ENCODE peak calls at places on chromosomes 13 and 19, in seven cellular contexts. One of them, this sample, is unnamed.

GRCh38 chr19:39377373-39378362 is 13.2 kb downstream of the PAF1 start:
- DNase-seq in left ventricle myocardium inferior: no peak
- DNase-seq in CD8-positive, alpha-beta T cell: no peak
- DNase-seq in endothelial cell of umbilical vein: no peak
- DNase-seq in upper lobe of right lung: peak
- DNase-seq in cardiac fibroblast: no peak
- DNase-seq in dorsolateral prefrontal cortex: no peak
- DNase-seq in this sample: no peak

GRCh38 chr19:38736413-38737280 is 7.6 kb downstream of the CAPN12 start:
- DNase-seq in left ventricle myocardium inferior: no peak
- DNase-seq in CD8-positive, alpha-beta T cell: peak
- DNase-seq in endothelial cell of umbilical vein: no peak
- DNase-seq in upper lobe of right lung: peak
- DNase-seq in cardiac fibroblast: no peak
- DNase-seq in dorsolateral prefrontal cortex: no peak
- DNase-seq in this sample: no peak

GRCh38 chr13:100045355-100045754 is 43.5 kb upstream of the PCCA start:
- DNase-seq in left ventricle myocardium inferior: no peak
- DNase-seq in CD8-positive, alpha-beta T cell: no peak
- DNase-seq in endothelial cell of umbilical vein: no peak
- DNase-seq in upper lobe of right lung: no peak
- DNase-seq in cardiac fibroblast: no peak
- DNase-seq in dorsolateral prefrontal cortex: no peak
- DNase-seq in this sample: no peak

GRCh38 chr13:75368167-75368566 is 113.8 kb downstream of the TBC1D4 start:
- DNase-seq in left ventricle myocardium inferior: no peak
- DNase-seq in CD8-positive, alpha-beta T cell: no peak
- DNase-seq in endothelial cell of umbilical vein: peak
- DNase-seq in upper lobe of right lung: no peak
- DNase-seq in cardiac fibroblast: peak
- DNase-seq in dorsolateral prefrontal cortex: no peak
- DNase-seq in this sample: peak

GRCh38 chr19:4575978-4576933 is 16.8 kb upstream of the SEMA6B start:
- DNase-seq in left ventricle myocardium inferior: peak
- DNase-seq in CD8-positive, alpha-beta T cell: peak
- DNase-seq in endothelial cell of umbilical vein: peak
- DNase-seq in upper lobe of right lung: peak
- DNase-seq in cardiac fibroblast: peak
- DNase-seq in dorsolateral prefrontal cortex: peak
- DNase-seq in this sample: peak

GRCh38 chr19:17479325-17479791 is 9.0 kb downstream of the SLC27A1 start:
- DNase-seq in left ventricle myocardium inferior: no peak
- DNase-seq in CD8-positive, alpha-beta T cell: no peak
- DNase-seq in endothelial cell of umbilical vein: no peak
- DNase-seq in upper lobe of right lung: no peak
- DNase-seq in cardiac fibroblast: peak
- DNase-seq in dorsolateral prefrontal cortex: peak
- DNase-seq in this sample: peak

GRCh38 chr19:13241321-13242104 is 91.3 kb downstream of the IER2 start:
- DNase-seq in left ventricle myocardium inferior: no peak
- DNase-seq in CD8-positive, alpha-beta T cell: peak
- DNase-seq in endothelial cell of umbilical vein: no peak
- DNase-seq in upper lobe of right lung: no peak
- DNase-seq in cardiac fibroblast: no peak
- DNase-seq in dorsolateral prefrontal cortex: no peak
- DNase-seq in this sample: no peak

GRCh38 chr13:43675577-43675976 is 111.2 kb downstream of the ENOX1 start:
- DNase-seq in left ventricle myocardium inferior: no peak
- DNase-seq in CD8-positive, alpha-beta T cell: no peak
- DNase-seq in endothelial cell of umbilical vein: no peak
- DNase-seq in upper lobe of right lung: no peak
- DNase-seq in cardiac fibroblast: no peak
- DNase-seq in dorsolateral prefrontal cortex: no peak
- DNase-seq in this sample: no peak

GRCh38 chr13:50344717-50345116 is 329.5 kb downstream of the KCNRG start:
- DNase-seq in left ventricle myocardium inferior: no peak
- DNase-seq in CD8-positive, alpha-beta T cell: no peak
- DNase-seq in endothelial cell of umbilical vein: no peak
- DNase-seq in upper lobe of right lung: no peak
- DNase-seq in cardiac fibroblast: no peak
- DNase-seq in dorsolateral prefrontal cortex: no peak
- DNase-seq in this sample: no peak

GRCh38 chr13:100809856-100810255 is 135.3 kb upstream of the TMTC4 start:
- DNase-seq in left ventricle myocardium inferior: no peak
- DNase-seq in CD8-positive, alpha-beta T cell: no peak
- DNase-seq in endothelial cell of umbilical vein: no peak
- DNase-seq in upper lobe of right lung: no peak
- DNase-seq in cardiac fibroblast: no peak
- DNase-seq in dorsolateral prefrontal cortex: no peak
- DNase-seq in this sample: no peak

GRCh38 chr19:6602729-6603114 is 11.8 kb upstream of the CD70 start:
- DNase-seq in left ventricle myocardium inferior: no peak
- DNase-seq in CD8-positive, alpha-beta T cell: no peak
- DNase-seq in endothelial cell of umbilical vein: no peak
- DNase-seq in upper lobe of right lung: no peak
- DNase-seq in cardiac fibroblast: no peak
- DNase-seq in dorsolateral prefrontal cortex: no peak
- DNase-seq in this sample: no peak

GRCh38 chr13:75507027-75508001 is 25.3 kb upstream of the TBC1D4 start:
- DNase-seq in left ventricle myocardium inferior: no peak
- DNase-seq in CD8-positive, alpha-beta T cell: no peak
- DNase-seq in endothelial cell of umbilical vein: no peak
- DNase-seq in upper lobe of right lung: no peak
- DNase-seq in cardiac fibroblast: peak
- DNase-seq in dorsolateral prefrontal cortex: no peak
- DNase-seq in this sample: no peak

GRCh38 chr19:1256646-1257474 is 8.5 kb downstream of the MIDN start:
- DNase-seq in left ventricle myocardium inferior: no peak
- DNase-seq in CD8-positive, alpha-beta T cell: no peak
- DNase-seq in endothelial cell of umbilical vein: no peak
- DNase-seq in upper lobe of right lung: no peak
- DNase-seq in cardiac fibroblast: peak
- DNase-seq in dorsolateral prefrontal cortex: no peak
- DNase-seq in this sample: no peak

GRCh38 chr19:7704280-7705060 is 2.5 kb upstream of the FCER2 start:
- DNase-seq in left ventricle myocardium inferior: no peak
- DNase-seq in CD8-positive, alpha-beta T cell: no peak
- DNase-seq in endothelial cell of umbilical vein: no peak
- DNase-seq in upper lobe of right lung: no peak
- DNase-seq in cardiac fibroblast: no peak
- DNase-seq in dorsolateral prefrontal cortex: no peak
- DNase-seq in this sample: no peak

GRCh38 chr13:80923907-80924306 is 583.0 kb upstream of the SPRY2 start:
- DNase-seq in left ventricle myocardium inferior: no peak
- DNase-seq in CD8-positive, alpha-beta T cell: no peak
- DNase-seq in endothelial cell of umbilical vein: peak
- DNase-seq in upper lobe of right lung: no peak
- DNase-seq in cardiac fibroblast: peak
- DNase-seq in dorsolateral prefrontal cortex: no peak
- DNase-seq in this sample: no peak

GRCh38 chr19:57664269-57665127 is 4.2 kb upstream of the ZSCAN4 start:
- DNase-seq in left ventricle myocardium inferior: peak
- DNase-seq in CD8-positive, alpha-beta T cell: peak
- DNase-seq in endothelial cell of umbilical vein: peak
- DNase-seq in upper lobe of right lung: peak
- DNase-seq in cardiac fibroblast: peak
- DNase-seq in dorsolateral prefrontal cortex: peak
- DNase-seq in this sample: peak

GRCh38 chr13:40172149-40172591 is 494.3 kb downstream of the FOXO1 start:
- DNase-seq in left ventricle myocardium inferior: no peak
- DNase-seq in CD8-positive, alpha-beta T cell: no peak
- DNase-seq in endothelial cell of umbilical vein: no peak
- DNase-seq in upper lobe of right lung: peak
- DNase-seq in cardiac fibroblast: no peak
- DNase-seq in dorsolateral prefrontal cortex: no peak
- DNase-seq in this sample: no peak

GRCh38 chr13:52162279-52163101 is 3.1 kb upstream of the NEK3 start:
- DNase-seq in left ventricle myocardium inferior: no peak
- DNase-seq in CD8-positive, alpha-beta T cell: no peak
- DNase-seq in endothelial cell of umbilical vein: peak
- DNase-seq in upper lobe of right lung: no peak
- DNase-seq in cardiac fibroblast: peak
- DNase-seq in dorsolateral prefrontal cortex: no peak
- DNase-seq in this sample: peak

GRCh38 chr13:99911965-99912566 is 59.5 kb downstream of the ZIC5 start:
- DNase-seq in left ventricle myocardium inferior: no peak
- DNase-seq in CD8-positive, alpha-beta T cell: no peak
- DNase-seq in endothelial cell of umbilical vein: no peak
- DNase-seq in upper lobe of right lung: no peak
- DNase-seq in cardiac fibroblast: no peak
- DNase-seq in dorsolateral prefrontal cortex: no peak
- DNase-seq in this sample: no peak

GRCh38 chr13:45225370-45225769 is 24.5 kb upstream of the KCTD4 start:
- DNase-seq in left ventricle myocardium inferior: no peak
- DNase-seq in CD8-positive, alpha-beta T cell: no peak
- DNase-seq in endothelial cell of umbilical vein: no peak
- DNase-seq in upper lobe of right lung: no peak
- DNase-seq in cardiac fibroblast: no peak
- DNase-seq in dorsolateral prefrontal cortex: no peak
- DNase-seq in this sample: no peak

GRCh38 chr13:99218545-99218944 is 17.9 kb downstream of the UBAC2 start:
- DNase-seq in left ventricle myocardium inferior: peak
- DNase-seq in CD8-positive, alpha-beta T cell: no peak
- DNase-seq in endothelial cell of umbilical vein: peak
- DNase-seq in upper lobe of right lung: no peak
- DNase-seq in cardiac fibroblast: no peak
- DNase-seq in dorsolateral prefrontal cortex: no peak
- DNase-seq in this sample: peak

GRCh38 chr19:46428278-46429141 is at the start of gene PNMA8C:
- DNase-seq in left ventricle myocardium inferior: peak
- DNase-seq in CD8-positive, alpha-beta T cell: peak
- DNase-seq in endothelial cell of umbilical vein: peak
- DNase-seq in upper lobe of right lung: peak
- DNase-seq in cardiac fibroblast: peak
- DNase-seq in dorsolateral prefrontal cortex: peak
- DNase-seq in this sample: no peak

GRCh38 chr13:22082030-22082429 is 411.2 kb downstream of the FGF9 start:
- DNase-seq in left ventricle myocardium inferior: no peak
- DNase-seq in CD8-positive, alpha-beta T cell: no peak
- DNase-seq in endothelial cell of umbilical vein: no peak
- DNase-seq in upper lobe of right lung: no peak
- DNase-seq in cardiac fibroblast: no peak
- DNase-seq in dorsolateral prefrontal cortex: no peak
- DNase-seq in this sample: no peak

GRCh38 chr19:46660008-46660517 is 919 bp downstream of the DACT3 start:
- DNase-seq in left ventricle myocardium inferior: peak
- DNase-seq in CD8-positive, alpha-beta T cell: no peak
- DNase-seq in endothelial cell of umbilical vein: no peak
- DNase-seq in upper lobe of right lung: no peak
- DNase-seq in cardiac fibroblast: no peak
- DNase-seq in dorsolateral prefrontal cortex: no peak
- DNase-seq in this sample: peak

GRCh38 chr19:14187586-14187985 is 18.4 kb downstream of the ADGRL1 start:
- DNase-seq in left ventricle myocardium inferior: no peak
- DNase-seq in CD8-positive, alpha-beta T cell: no peak
- DNase-seq in endothelial cell of umbilical vein: no peak
- DNase-seq in upper lobe of right lung: no peak
- DNase-seq in cardiac fibroblast: no peak
- DNase-seq in dorsolateral prefrontal cortex: no peak
- DNase-seq in this sample: no peak

DNA sequence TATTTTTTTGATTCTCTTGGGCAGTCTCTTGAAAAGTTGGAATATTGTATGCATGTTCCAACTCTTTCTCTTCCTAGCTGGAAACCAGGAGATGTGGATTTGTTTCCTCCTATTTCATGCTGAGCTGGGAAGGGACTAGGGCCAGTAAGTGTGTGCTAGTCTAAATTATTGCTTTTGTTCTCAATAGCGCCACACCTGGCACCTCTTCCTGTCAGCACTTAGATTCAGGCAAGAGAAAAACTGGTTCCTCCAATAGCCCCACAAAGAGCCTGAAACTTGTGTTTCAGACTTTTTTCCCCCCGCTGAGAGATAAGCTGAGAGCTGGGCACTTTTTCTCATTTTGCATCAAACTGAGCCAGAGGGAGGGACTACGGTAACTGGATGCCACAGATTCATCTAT is 353.4 kb downstream of the OLFM4 start:
- DNase-seq in left ventricle myocardium inferior: no peak
- DNase-seq in CD8-positive, alpha-beta T cell: no peak
- DNase-seq in endothelial cell of umbilical vein: no peak
- DNase-seq in upper lobe of right lung: no peak
- DNase-seq in cardiac fibroblast: no peak
- DNase-seq in dorsolateral prefrontal cortex: no peak
- DNase-seq in this sample: no peak
- TF ChIP-seq CTCF in left ventricle myocardium inferior: no peak
- TF ChIP-seq CTCF in CD8-positive, alpha-beta T cell: no peak
- TF ChIP-seq CTCF in endothelial cell of umbilical vein: no peak
- TF ChIP-seq CTCF in upper lobe of right lung: no peak
- TF ChIP-seq CTCF in cardiac fibroblast: no peak
- TF ChIP-seq CTCF in dorsolateral prefrontal cortex: no peak
- TF ChIP-seq CTCF in this sample: no peak

DNA sequence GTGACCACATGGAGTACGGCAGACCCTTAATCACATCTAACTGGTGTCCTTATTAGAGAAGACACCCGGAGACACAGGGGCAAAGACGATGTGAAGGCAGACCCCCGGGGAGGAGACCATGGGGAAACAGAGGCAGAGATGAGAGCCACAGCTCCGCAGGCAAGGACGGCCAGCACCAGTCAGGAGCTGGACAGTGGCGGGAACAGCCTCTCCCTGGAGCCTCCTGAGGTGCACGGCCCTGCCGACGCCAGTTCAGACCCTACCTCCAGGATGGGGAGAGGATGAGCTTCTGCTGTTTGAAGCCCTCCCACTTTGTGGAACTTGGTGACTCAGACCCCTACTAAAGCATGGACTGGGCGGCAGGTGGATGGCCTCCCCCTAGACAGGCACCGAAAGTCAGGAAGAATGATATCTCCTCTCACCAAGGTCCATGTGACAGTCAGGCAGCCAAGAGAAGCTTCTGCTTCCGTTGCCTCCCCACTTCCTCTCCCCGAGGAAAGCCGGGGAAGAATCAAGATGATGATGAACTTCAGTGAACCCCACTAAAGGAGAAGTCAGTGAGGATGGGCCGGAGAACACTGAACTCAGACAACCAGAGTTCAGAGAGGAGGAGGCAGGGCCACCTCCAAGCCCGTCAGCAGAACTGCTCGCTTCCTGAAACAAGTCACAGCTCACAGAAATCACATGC is 25.4 kb downstream of the RAB20 start:
- DNase-seq in left ventricle myocardium inferior: no peak
- DNase-seq in CD8-positive, alpha-beta T cell: no peak
- DNase-seq in endothelial cell of umbilical vein: no peak
- DNase-seq in upper lobe of right lung: no peak
- DNase-seq in cardiac fibroblast: no peak
- DNase-seq in dorsolateral prefrontal cortex: no peak
- DNase-seq in this sample: no peak
- H3K4me3 ChIP-seq in left ventricle myocardium inferior: no peak
- H3K4me3 ChIP-seq in CD8-positive, alpha-beta T cell: no peak
- H3K4me3 ChIP-seq in endothelial cell of umbilical vein: no peak
- H3K4me3 ChIP-seq in upper lobe of right lung: no peak
- H3K4me3 ChIP-seq in cardiac fibroblast: no peak
- H3K4me3 ChIP-seq in dorsolateral prefrontal cortex: no peak
- H3K4me3 ChIP-seq in this sample: no peak

GRCh38 chr13:101916108-101916757 is 463.8 kb downstream of the ITGBL1 start:
- DNase-seq in left ventricle myocardium inferior: peak
- DNase-seq in CD8-positive, alpha-beta T cell: no peak
- DNase-seq in endothelial cell of umbilical vein: no peak
- DNase-seq in upper lobe of right lung: peak
- DNase-seq in cardiac fibroblast: peak
- DNase-seq in dorsolateral prefrontal cortex: no peak
- DNase-seq in this sample: no peak
- TF ChIP-seq CTCF in left ventricle myocardium inferior: peak
- TF ChIP-seq CTCF in CD8-positive, alpha-beta T cell: no peak
- TF ChIP-seq CTCF in endothelial cell of umbilical vein: peak
- TF ChIP-seq CTCF in upper lobe of right lung: no peak
- TF ChIP-seq CTCF in cardiac fibroblast: peak
- TF ChIP-seq CTCF in dorsolateral prefrontal cortex: no peak
- TF ChIP-seq CTCF in this sample: no peak

GRCh38 chr13:96346846-96347367 is 257.0 kb downstream of the HS6ST3 start:
- DNase-seq in left ventricle myocardium inferior: no peak
- DNase-seq in CD8-positive, alpha-beta T cell: no peak
- DNase-seq in endothelial cell of umbilical vein: no peak
- DNase-seq in upper lobe of right lung: no peak
- DNase-seq in cardiac fibroblast: no peak
- DNase-seq in dorsolateral prefrontal cortex: no peak
- DNase-seq in this sample: no peak
- H3K4me3 ChIP-seq in left ventricle myocardium inferior: no peak
- H3K4me3 ChIP-seq in CD8-positive, alpha-beta T cell: no peak
- H3K4me3 ChIP-seq in endothelial cell of umbilical vein: no peak
- H3K4me3 ChIP-seq in upper lobe of right lung: no peak
- H3K4me3 ChIP-seq in cardiac fibroblast: no peak
- H3K4me3 ChIP-seq in dorsolateral prefrontal cortex: no peak
- H3K4me3 ChIP-seq in this sample: no peak

This sample was measured in fibroblast of the aortic adventitia.